ENCODE peak calls at places on chromosomes 5 and 9, in seven cellular contexts. S is HepG2, T is K562, M is GM12892, K is SK-N-SH, I is H1, P is GM12878. Z is an unnamed sample.

GRCh38 chr9:109448223-109448622 is 49.9 kb downstream of the PTPN3 start:
- DNase-seq in K (no peak), M (no peak), P (no peak), S (no peak), I (no peak), T (no peak), Z (no peak)

GRCh38 chr9:124766815-124767554 is 4.1 kb downstream of the NR6A1 start:
- DNase-seq in P (no peak), I (no peak), T (no peak), K (no peak), M (no peak), S (no peak), Z (no peak)

GRCh38 chr9:89325733-89326132 is 7.4 kb downstream of the SECISBP2 start:
- DNase-seq in K (no peak), T (no peak), S (no peak), M (no peak), I (no peak), P (no peak), Z (no peak)

GRCh38 chr5:170630711-170631141 is 126.9 kb downstream of the KCNIP1 start:
- DNase-seq in T (peak; percentile 52), K (no peak), I (no peak), S (no peak), M (no peak), P (no peak), Z (no peak)

GRCh38 chr5:74767579-74767913 is 497 bp downstream of the NSA2 start:
- DNase-seq in P (no peak), T (peak; percentile 48), I (no peak), M (no peak), S (peak; percentile 16), K (no peak), Z (no peak)

GRCh38 chr9:87812375-87813118 is 70.1 kb upstream of the SPATA31E1 start:
- DNase-seq in T (peak; percentile 47), M (no peak), P (no peak), I (no peak), S (peak; percentile 4), K (peak; percentile 60), Z (no peak)

GRCh38 chr9:104836235-104836634 is 72.3 kb downstream of the NIPSNAP3B start:
- DNase-seq in K (peak; percentile 56), M (no peak), I (no peak), T (no peak), P (no peak), S (no peak), Z (no peak)

GRCh38 chr9:95852059-95853032 is 23.1 kb upstream of the ERCC6L2 start:
- DNase-seq in P (peak; percentile 84), S (no peak), I (no peak), K (no peak), T (peak; percentile 61), M (peak; percentile 25), Z (no peak)

GRCh38 chr5:157026789-157027424 is 32.0 kb downstream of the HAVCR1 start:
- DNase-seq in K (peak; percentile 42), S (no peak), I (peak; percentile 52), T (peak; percentile 22), M (no peak), P (no peak), Z (no peak)

GRCh38 chr9:93620881-93621820 is 44.8 kb downstream of the PHF2 start:
- DNase-seq in S (no peak), K (no peak), T (no peak), P (no peak), I (peak; percentile 31), M (no peak), Z (no peak)

GRCh38 chr5:111502976-111503375 is 9.4 kb downstream of the STARD4 start:
- DNase-seq in K (no peak), P (no peak), T (no peak), S (no peak), I (no peak), M (no peak), Z (no peak)

GRCh38 chr5:65172486-65173129 is 309.1 kb downstream of the ADAMTS6 start:
- DNase-seq in M (no peak), P (peak; percentile 48), S (no peak), I (no peak), T (no peak), K (no peak), Z (peak; percentile 17)

GRCh38 chr5:6194906-6195612 is 183.3 kb downstream of the MED10 start:
- DNase-seq in T (no peak), K (no peak), P (no peak), M (no peak), S (no peak), I (no peak), Z (no peak)

GRCh38 chr9:86326536-86326935 is 27.7 kb downstream of the TUT7 start:
- DNase-seq in K (no peak), P (no peak), M (no peak), S (no peak), I (no peak), T (no peak), Z (no peak)

GRCh38 chr9:7671847-7672246 is 127.7 kb downstream of the DMAC1 start:
- DNase-seq in M (no peak), T (no peak), K (no peak), I (no peak), P (no peak), S (no peak), Z (no peak)

GRCh38 chr5:168843277-168843997 is 264.3 kb upstream of the PANK3 start:
- DNase-seq in T (no peak), S (no peak), I (no peak), K (no peak), M (no peak), P (no peak), Z (no peak)

GRCh38 chr5:65022932-65023331 is 254.2 kb downstream of the CWC27 start:
- DNase-seq in T (no peak), P (no peak), K (no peak), M (no peak), I (no peak), S (no peak), Z (no peak)

GRCh38 chr9:89278551-89278950 is 32.4 kb upstream of the CKS2 start:
- DNase-seq in P (no peak), M (no peak), I (no peak), S (no peak), K (no peak), T (no peak), Z (no peak)

GRCh38 chr5:21661129-21661528 is 1192.0 kb downstream of the CDH12 start:
- DNase-seq in P (no peak), M (no peak), S (no peak), K (no peak), I (no peak), T (no peak), Z (no peak)

DNA sequence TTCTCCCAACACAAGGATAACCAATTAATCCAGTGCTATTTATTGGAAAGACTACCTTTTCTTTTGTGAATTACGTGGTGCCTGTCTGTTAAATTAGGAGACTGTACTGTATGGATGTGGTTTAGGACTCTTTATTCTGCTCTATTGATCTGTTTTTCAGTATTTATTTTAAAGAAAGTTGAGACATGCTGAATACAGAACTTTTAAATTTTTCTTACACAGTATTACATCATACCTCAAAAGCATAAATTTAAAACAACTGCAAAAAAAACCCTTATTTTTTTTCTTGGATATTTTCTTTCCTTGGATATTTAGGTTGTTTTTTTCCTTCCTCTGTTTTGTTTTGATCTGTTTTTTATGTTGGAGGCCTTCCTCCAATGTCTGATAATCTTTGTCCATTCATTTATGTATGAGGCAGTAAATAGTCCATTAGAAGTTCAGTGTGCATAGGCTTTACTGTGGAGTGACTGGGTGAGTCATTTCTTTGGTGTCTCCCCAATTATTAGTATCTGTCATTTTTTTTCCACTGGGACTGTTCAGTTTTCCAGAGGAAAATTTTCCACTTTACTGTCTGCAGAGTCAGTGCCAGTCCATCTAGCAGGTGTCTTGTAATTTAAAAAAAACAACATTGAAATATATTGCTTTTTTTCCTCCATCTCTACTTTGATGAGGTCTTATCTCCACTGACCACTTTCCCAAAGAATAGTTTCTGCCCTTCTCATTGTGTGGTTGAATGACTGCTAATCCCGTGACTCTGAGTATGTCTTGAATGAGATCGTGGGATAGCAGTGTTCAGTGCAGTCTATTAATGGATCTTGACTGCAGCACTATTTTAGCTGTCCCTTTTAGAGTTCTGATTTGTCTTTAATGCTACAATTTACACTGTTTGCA is 15.2 kb downstream of the CYSTM1 start:
- DNase-seq in M (no peak), S (no peak), P (no peak), K (no peak), T (peak; percentile 73), I (no peak), Z (no peak)
- TF ChIP-seq TAF1 in M (no peak), S (no peak), P (no peak), K (no peak), T (no peak), I (no peak), Z (no peak)

DNA sequence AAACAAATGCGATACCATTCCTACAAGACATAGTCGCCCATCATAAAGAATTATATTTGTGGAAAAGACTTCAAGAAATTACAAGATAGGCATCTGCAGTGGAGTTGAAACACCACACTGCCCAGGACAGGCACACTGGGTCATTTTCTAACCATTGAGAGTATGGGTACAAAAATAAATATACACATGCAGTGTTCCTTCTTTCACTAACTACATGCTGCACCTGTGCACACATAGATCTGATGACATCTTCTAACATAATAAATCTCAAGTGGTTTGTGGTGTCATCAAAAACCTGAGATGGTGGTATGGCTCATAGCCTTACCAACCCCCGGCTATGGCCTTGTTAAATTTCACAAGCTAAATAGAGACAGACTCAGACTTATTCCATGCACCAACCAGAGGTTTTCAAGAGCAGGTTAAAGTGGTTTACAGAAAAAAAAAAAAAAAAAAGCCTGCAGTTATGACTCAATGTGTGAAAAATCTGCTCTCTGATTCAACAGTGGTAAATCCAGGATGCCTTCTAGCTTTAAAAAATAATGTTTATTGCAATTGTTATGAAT is 12.4 kb upstream of the NFIB start:
- DNase-seq in I (no peak), P (no peak), T (no peak), S (no peak), M (no peak), K (no peak), Z (no peak)
- TF ChIP-seq TAF1 in I (no peak), P (no peak), T (no peak), S (no peak), M (no peak), K (no peak), Z (no peak)

GRCh38 chr5:66406761-66407289 is 189.4 kb upstream of the MAST4 start:
- DNase-seq in P (no peak), M (no peak), K (no peak), T (no peak), I (no peak), S (no peak), Z (no peak)
- TF ChIP-seq TAF1 in P (no peak), M (no peak), K (no peak), T (no peak), I (no peak), S (no peak), Z (no peak)

GRCh38 chr5:150599917-150600511 is 40.4 kb upstream of the SYNPO start:
- DNase-seq in S (no peak), K (peak; percentile 86), T (no peak), P (no peak), M (no peak), I (no peak), Z (no peak)
- TF ChIP-seq TAF1 in S (no peak), K (peak; percentile 22), T (no peak), P (no peak), M (no peak), I (no peak), Z (no peak)

Z was measured in GM12891.